ENCODE peak calls at places on chromosomes 2 and 18, in seven cellular contexts. I is psoas muscle, X is neuronal stem cell, W is fibroblast of lung, B is upper lobe of left lung, T is Panc1, J is brain microvascular endothelial cell. E is an unnamed sample. For H3K27me3, the result is how much of the 10 kb centered on the place peaks cover.

GRCh38 chr2:6760132-6760531 is 105.6 kb downstream of the CMPK2 start:
- DNase-seq in I (no peak), X (no peak), W (no peak), B (no peak), T (no peak), J (no peak), E (no peak)

GRCh38 chr2:158745067-158745865 is 49.9 kb upstream of the DAPL1 start:
- DNase-seq in I (no peak), X (peak), W (peak), B (peak), T (no peak), J (peak), E (peak)

GRCh38 chr2:70647873-70648481 is 94.4 kb upstream of the TGFA start:
- DNase-seq in I (peak), X (peak), W (peak), B (peak), T (peak), J (peak), E (peak)

GRCh38 chr18:76493213-76494107 is 1.6 kb downstream of the ZNF516 start:
- DNase-seq in I (no peak), X (peak), W (peak), B (peak), T (no peak), J (peak), E (peak)

GRCh38 chr2:11502740-11503292 is 31.0 kb upstream of the GREB1 start:
- DNase-seq in I (no peak), X (no peak), W (no peak), B (no peak), T (no peak), J (no peak), E (no peak)

GRCh38 chr2:129611456-129611855 is 368.0 kb upstream of the RAB6C start:
- DNase-seq in I (no peak), X (no peak), W (no peak), B (no peak), T (no peak), J (no peak), E (no peak)

GRCh38 chr2:225010804-225011203 is 31.5 kb downstream of the DOCK10 start:
- DNase-seq in I (no peak), X (no peak), W (peak), B (no peak), T (peak), J (peak), E (peak)

GRCh38 chr2:206230060-206230890 is 44.2 kb upstream of the ZDBF2 start:
- DNase-seq in I (no peak), X (peak), W (peak), B (no peak), T (no peak), J (no peak), E (no peak)

GRCh38 chr2:216765810-216766259 is 70.5 kb upstream of the IGFBP5 start:
- DNase-seq in I (no peak), X (peak), W (no peak), B (no peak), T (no peak), J (no peak), E (no peak)

GRCh38 chr2:238105506-238106338 is 5.6 kb downstream of the ESPNL start:
- DNase-seq in I (peak), X (no peak), W (no peak), B (no peak), T (no peak), J (no peak), E (no peak)

GRCh38 chr2:182642328-182642727 is 73.7 kb upstream of the DNAJC10 start:
- DNase-seq in I (peak), X (no peak), W (peak), B (peak), T (no peak), J (peak), E (peak)

GRCh38 chr2:122191331-122191730 is 435.9 kb downstream of the TSN start:
- DNase-seq in I (no peak), X (peak), W (no peak), B (no peak), T (peak), J (peak), E (no peak)

GRCh38 chr2:142585785-142586184 is 291.7 kb upstream of the KYNU start:
- DNase-seq in I (no peak), X (no peak), W (no peak), B (no peak), T (no peak), J (no peak), E (no peak)

GRCh38 chr2:67313536-67313935 is 83.6 kb upstream of the ETAA1 start:
- DNase-seq in I (no peak), X (no peak), W (no peak), B (no peak), T (no peak), J (no peak), E (no peak)
- H3K27me3 ChIP-seq in I (under half), X (under half), W (under half), B (under half), T (under half), J (under half), E (under half)

GRCh38 chr2:157439792-157440186 is 4.1 kb downstream of the CYTIP start:
- DNase-seq in I (no peak), X (no peak), W (no peak), B (no peak), T (no peak), J (no peak), E (no peak)
- H3K4me3 ChIP-seq in I (no peak), X (no peak), W (no peak), B (peak), T (no peak), J (no peak), E (no peak)

DNA sequence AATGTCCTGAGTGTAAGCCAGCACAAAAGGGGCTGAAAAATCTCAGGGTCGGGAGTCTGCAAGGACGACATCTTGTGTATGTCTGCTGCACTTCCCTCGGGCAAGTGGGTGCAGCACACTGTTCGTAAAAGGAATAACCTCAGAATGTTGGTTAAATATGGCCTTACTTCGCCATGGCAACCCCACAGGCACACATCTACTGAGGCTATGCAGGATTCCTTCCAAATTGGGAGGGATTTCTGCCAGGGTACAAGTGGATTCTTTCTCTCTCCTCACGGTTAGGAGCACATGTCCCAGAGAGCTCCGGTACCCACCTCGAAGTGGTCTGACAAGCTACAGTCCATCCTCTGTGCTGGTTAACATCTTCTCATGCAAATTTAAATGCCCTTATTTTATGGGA is 277.7 kb upstream of the PXDN start:
- DNase-seq in I (no peak), X (no peak), W (no peak), B (no peak), T (no peak), J (no peak), E (no peak)
- H3K27me3 ChIP-seq in I (under half), X (under half), W (under half), B (under half), T (under half), J (under half), E (under half)

GRCh38 chr2:27039426-27039825 is 6.7 kb downstream of the TMEM214 start:
- DNase-seq in I (no peak), X (no peak), W (no peak), B (no peak), T (no peak), J (no peak), E (no peak)
- H3K4me3 ChIP-seq in I (no peak), X (no peak), W (no peak), B (no peak), T (no peak), J (no peak), E (no peak)

GRCh38 chr2:219517954-219518778 is 3.9 kb downstream of the ASIC4 start:
- DNase-seq in I (no peak), X (no peak), W (no peak), B (no peak), T (no peak), J (no peak), E (no peak)

GRCh38 chr2:219521066-219521880 is 7.0 kb downstream of the ASIC4 start:
- DNase-seq in I (no peak), X (no peak), W (peak), B (no peak), T (no peak), J (no peak), E (no peak)

GRCh38 chr2:219522111-219523030 is 8.1 kb downstream of the ASIC4 start:
- DNase-seq in I (no peak), X (no peak), W (peak), B (no peak), T (no peak), J (peak), E (peak)

GRCh38 chr2:219519526-219519916 is 5.2 kb downstream of the ASIC4 start:
- DNase-seq in I (no peak), X (no peak), W (no peak), B (no peak), T (no peak), J (no peak), E (no peak)

DNA sequence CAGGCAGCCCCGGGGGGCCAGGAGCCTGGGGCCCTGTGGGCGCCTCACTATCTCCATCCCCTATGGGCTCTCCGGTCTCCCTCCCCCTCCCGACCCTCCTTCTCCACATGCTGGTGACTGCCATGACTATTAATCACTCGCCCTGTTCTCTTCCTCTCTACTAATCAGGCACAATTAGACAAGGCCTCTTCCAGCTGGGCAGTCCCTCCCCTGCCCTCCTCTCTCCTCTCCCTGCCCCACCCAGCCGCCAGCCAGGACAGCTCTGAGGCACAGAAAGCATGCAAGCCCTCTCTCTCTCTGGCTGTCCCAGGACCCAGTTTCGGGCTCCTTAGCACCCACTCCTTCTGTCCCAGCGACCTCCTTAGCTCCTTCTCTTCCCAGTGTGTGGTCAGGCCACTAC is 5.8 kb downstream of the ASIC4 start:
- DNase-seq in I (no peak), X (no peak), W (no peak), B (no peak), T (no peak), J (no peak), E (no peak)
- H3K27me3 ChIP-seq in I (under half), X (half or more), W (under half), B (under half), T (under half), J (under half), E (under half)

DNA sequence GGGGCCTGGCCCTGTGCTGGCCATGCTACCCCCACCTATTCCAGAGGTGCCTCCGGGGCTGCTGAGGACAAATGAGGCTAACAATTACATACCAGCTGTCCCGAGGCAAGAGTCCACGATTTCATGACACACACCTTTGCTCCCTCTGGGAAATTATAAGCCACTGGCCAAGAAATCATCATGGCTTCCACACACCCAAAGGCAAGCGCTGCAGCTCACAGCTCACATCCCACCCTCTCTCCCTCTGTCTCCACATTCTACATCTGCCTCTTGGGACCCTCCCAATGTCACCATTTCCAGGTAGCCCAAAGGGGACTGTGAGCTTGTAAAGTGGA is 134.4 kb downstream of the HDAC4 start:
- DNase-seq in I (no peak), X (no peak), W (no peak), B (no peak), T (no peak), J (no peak), E (no peak)
- H3K4me3 ChIP-seq in I (peak), X (no peak), W (no peak), B (no peak), T (no peak), J (no peak), E (no peak)

GRCh38 chr18:50797147-50797546 is 22.7 kb downstream of the MRO start:
- DNase-seq in I (no peak), X (no peak), W (no peak), B (no peak), T (no peak), J (no peak), E (no peak)
- H3K27me3 ChIP-seq in I (under half), X (under half), W (under half), B (under half), T (under half), J (under half), E (under half)

GRCh38 chr18:12287131-12287681 is 20.8 kb upstream of the TUBB6 start:
- DNase-seq in I (no peak), X (no peak), W (no peak), B (no peak), T (no peak), J (no peak), E (no peak)

GRCh38 chr18:12290086-12290485 is 18.0 kb upstream of the TUBB6 start:
- DNase-seq in I (no peak), X (no peak), W (no peak), B (no peak), T (no peak), J (no peak), E (no peak)

GRCh38 chr18:12288406-12288762 is 19.7 kb upstream of the TUBB6 start:
- DNase-seq in I (no peak), X (no peak), W (no peak), B (no peak), T (no peak), J (no peak), E (no peak)

GRCh38 chr18:12291161-12291560 is 16.9 kb upstream of the TUBB6 start:
- DNase-seq in I (no peak), X (no peak), W (no peak), B (no peak), T (no peak), J (no peak), E (no peak)

DNA sequence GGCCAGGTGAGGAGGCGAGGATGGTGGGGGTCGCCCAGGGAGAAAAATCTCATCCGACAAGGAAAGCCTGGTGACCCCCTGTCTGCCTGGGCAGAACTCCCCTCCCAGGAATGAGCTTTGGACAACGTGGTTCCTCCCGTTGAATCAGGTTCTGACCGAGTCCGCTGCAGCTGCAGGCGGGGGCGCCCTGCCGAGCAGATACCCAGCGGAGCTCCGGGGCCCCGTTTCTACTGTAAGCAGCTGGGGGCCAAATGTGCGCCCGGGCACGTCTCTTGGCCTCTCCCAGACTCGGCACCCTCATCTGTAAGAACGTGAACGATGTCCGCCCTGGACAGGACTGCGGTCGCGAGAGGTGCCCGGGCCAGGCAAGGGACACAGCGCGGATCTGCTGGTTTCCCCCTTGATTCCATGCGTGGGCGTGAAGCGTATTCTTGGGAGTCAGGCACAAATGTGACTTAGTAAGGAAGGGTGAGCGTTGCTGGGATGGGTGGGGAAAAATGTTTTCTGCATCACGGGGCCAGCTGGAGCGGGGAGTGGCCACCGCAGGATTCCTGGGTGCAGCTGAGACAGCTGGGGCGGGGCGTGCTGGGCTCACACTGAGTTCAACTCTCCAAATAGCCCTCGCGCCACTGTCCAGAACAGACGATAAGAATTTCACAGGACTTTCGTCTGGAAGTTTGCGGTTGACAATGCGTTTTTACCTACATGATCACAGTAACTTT is 20.2 kb upstream of the TUBB6 start:
- DNase-seq in I (peak), X (no peak), W (peak), B (peak), T (no peak), J (peak), E (peak)
- H3K4me3 ChIP-seq in I (peak), X (peak), W (peak), B (peak), T (peak), J (peak), E (peak)

GRCh38 chr2:1731963-1732768 is 12.1 kb downstream of the PXDN start:
- DNase-seq in I (peak), X (no peak), W (no peak), B (no peak), T (no peak), J (no peak), E (peak)
- H3K27me3 ChIP-seq in I (under half), X (under half), W (under half), B (under half), T (under half), J (under half), E (under half)

DNA sequence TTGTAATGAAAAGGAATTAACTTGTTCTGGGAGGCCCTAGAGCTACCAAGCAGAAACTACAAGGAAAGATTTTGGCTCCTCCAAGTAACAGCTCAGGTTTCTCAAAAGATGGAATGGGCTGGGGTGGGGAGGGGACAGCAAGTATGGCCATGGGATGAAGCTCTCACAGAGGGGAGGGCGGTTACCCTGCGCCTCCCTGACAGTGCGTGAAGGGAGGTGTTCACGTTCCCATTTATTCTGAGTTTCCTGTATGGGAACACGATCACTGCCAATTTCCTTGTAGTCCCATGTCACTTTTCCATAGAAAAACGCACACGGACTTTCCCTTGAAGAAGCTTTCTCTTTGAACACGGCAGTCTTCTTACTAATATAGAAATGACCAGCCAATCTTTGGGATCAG is 17.0 kb downstream of the CDC42EP3 start:
- DNase-seq in I (no peak), X (no peak), W (no peak), B (no peak), T (no peak), J (no peak), E (no peak)
- H3K4me3 ChIP-seq in I (peak), X (no peak), W (no peak), B (no peak), T (no peak), J (no peak), E (no peak)